ENCODE peak calls at places on chromosomes 7 and 10, in ten cellular contexts. F is lower lobe of right lung; V is CD8-positive, alpha-beta T cell; A is dorsolateral prefrontal cortex; Y is stomach; X is right atrium auricular region; Z is A549; D is Peyer's patch; S is adrenal gland; E is tibial artery. K is an unnamed sample.

GRCh38 chr7:157780721-157781120 is 443.9 kb downstream of the DNAJB6 start:
- DNase-seq in F (no peak), V (no peak), A (no peak), Y (no peak), X (no peak), Z (no peak), D (no peak), S (no peak), E (no peak), K (no peak)

GRCh38 chr7:36348256-36348655 is 41.4 kb upstream of the ANLN start:
- DNase-seq in F (no peak), V (no peak), A (no peak), Y (no peak), X (no peak), Z (no peak), D (no peak), S (no peak), E (no peak), K (no peak)

GRCh38 chr10:124288928-124289921 is 129.5 kb downstream of the OAT start:
- DNase-seq in F (no peak), V (no peak), A (no peak), Y (no peak), X (no peak), Z (no peak), D (no peak), S (no peak), E (peak; percentile 58), K (no peak)

GRCh38 chr10:117535045-117535751 is 7.3 kb upstream of the EMX2 start:
- DNase-seq in F (no peak), V (no peak), A (no peak), Y (no peak), X (no peak), Z (no peak), D (no peak), S (no peak), E (no peak), K (no peak)

GRCh38 chr7:30652951-30653641 is 29.2 kb downstream of the CRHR2 start:
- DNase-seq in F (no peak), V (no peak), A (no peak), Y (no peak), X (no peak), Z (no peak), D (no peak), S (no peak), E (peak; percentile 53), K (no peak)

GRCh38 chr10:79285315-79286185 is 61.7 kb upstream of the PPIF start:
- DNase-seq in F (no peak), V (no peak), A (no peak), Y (no peak), X (no peak), Z (no peak), D (peak; percentile 47), S (no peak), E (no peak), K (no peak)

GRCh38 chr7:45401851-45402250 is 172.3 kb upstream of the ADCY1 start:
- DNase-seq in F (no peak), V (no peak), A (no peak), Y (no peak), X (no peak), Z (no peak), D (no peak), S (no peak), E (no peak), K (no peak)

GRCh38 chr7:3959364-3959763 is 658.3 kb downstream of the SDK1 start:
- DNase-seq in F (no peak), V (no peak), A (no peak), Y (no peak), X (no peak), Z (no peak), D (no peak), S (no peak), E (no peak), K (no peak)

GRCh38 chr10:68560916-68561691 is 967 bp downstream of the TET1 start:
- DNase-seq in F (no peak), V (no peak), A (no peak), Y (no peak), X (no peak), Z (no peak), D (no peak), S (no peak), E (peak; percentile 66), K (no peak)

GRCh38 chr7:126529833-126530232 is 722.9 kb downstream of the GRM8 start:
- DNase-seq in F (no peak), V (no peak), A (no peak), Y (no peak), X (no peak), Z (no peak), D (no peak), S (no peak), E (no peak), K (peak; percentile 8)

GRCh38 chr7:36564500-36564899 is 159.8 kb downstream of the AOAH start:
- DNase-seq in F (no peak), V (no peak), A (no peak), Y (no peak), X (no peak), Z (no peak), D (no peak), S (no peak), E (no peak), K (no peak)

GRCh38 chr7:113521468-113521867 is 397.3 kb downstream of the PPP1R3A start:
- DNase-seq in F (no peak), V (no peak), A (no peak), Y (no peak), X (no peak), Z (no peak), D (no peak), S (no peak), E (no peak), K (no peak)

GRCh38 chr7:34093276-34093675 is 187.9 kb downstream of the BMPER start:
- DNase-seq in F (no peak), V (no peak), A (no peak), Y (no peak), X (no peak), Z (no peak), D (no peak), S (no peak), E (no peak), K (no peak)

GRCh38 chr7:74575083-74575803 is 82.3 kb upstream of the GTF2I start:
- DNase-seq in F (no peak), V (no peak), A (no peak), Y (peak; percentile 48), X (no peak), Z (peak; percentile 83), D (no peak), S (no peak), E (no peak), K (peak; percentile 93)

GRCh38 chr10:111348049-111348448 is 271.2 kb downstream of the ADRA2A start:
- DNase-seq in F (no peak), V (no peak), A (no peak), Y (no peak), X (no peak), Z (no peak), D (no peak), S (no peak), E (no peak), K (no peak)

GRCh38 chr10:111347386-111348005 is 270.7 kb downstream of the ADRA2A start:
- DNase-seq in F (no peak), V (no peak), A (no peak), Y (peak; percentile 86), X (no peak), Z (no peak), D (no peak), S (no peak), E (no peak), K (no peak)

GRCh38 chr10:111344804-111345203 is 268.0 kb downstream of the ADRA2A start:
- DNase-seq in F (no peak), V (no peak), A (no peak), Y (no peak), X (no peak), Z (no peak), D (no peak), S (no peak), E (no peak), K (no peak)
- TF ChIP-seq CTCF in F (peak; percentile 10), V (no peak), A (no peak), Y (no peak), X (no peak), Z (no peak), D (no peak), S (no peak), E (no peak), K (peak; percentile 7)

DNA sequence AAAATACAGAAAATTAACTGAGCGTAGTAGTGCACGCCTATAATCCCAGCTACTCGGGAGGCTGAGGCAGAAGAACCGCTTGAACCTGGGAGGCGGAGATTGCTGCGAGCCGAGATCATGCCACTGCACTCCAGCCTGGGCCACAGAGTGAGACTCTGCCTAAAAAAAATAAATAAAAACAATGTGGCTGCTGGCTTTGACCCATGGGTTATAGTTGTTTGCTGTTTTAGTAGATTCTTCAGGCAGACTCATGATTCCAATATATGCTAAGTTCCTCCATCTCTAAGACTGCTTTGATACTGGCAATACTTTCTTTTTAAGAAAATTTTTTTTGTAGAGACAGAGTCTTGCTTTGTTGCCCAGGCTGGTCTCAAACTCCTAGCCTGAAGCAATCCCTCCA is 8.4 kb downstream of the OLAH start:
- DNase-seq in F (no peak), V (no peak), A (no peak), Y (no peak), X (no peak), Z (no peak), D (no peak), S (no peak), E (no peak), K (no peak)
- H3K27ac ChIP-seq in F (no peak overlapping the region), V (no peak overlapping the region), A (no peak overlapping the region), Y (no peak overlapping the region), X (no peak overlapping the region), Z (no peak overlapping the region), D (no peak overlapping the region), S (no peak overlapping the region), E (no peak overlapping the region), K (no peak overlapping the region)

DNA sequence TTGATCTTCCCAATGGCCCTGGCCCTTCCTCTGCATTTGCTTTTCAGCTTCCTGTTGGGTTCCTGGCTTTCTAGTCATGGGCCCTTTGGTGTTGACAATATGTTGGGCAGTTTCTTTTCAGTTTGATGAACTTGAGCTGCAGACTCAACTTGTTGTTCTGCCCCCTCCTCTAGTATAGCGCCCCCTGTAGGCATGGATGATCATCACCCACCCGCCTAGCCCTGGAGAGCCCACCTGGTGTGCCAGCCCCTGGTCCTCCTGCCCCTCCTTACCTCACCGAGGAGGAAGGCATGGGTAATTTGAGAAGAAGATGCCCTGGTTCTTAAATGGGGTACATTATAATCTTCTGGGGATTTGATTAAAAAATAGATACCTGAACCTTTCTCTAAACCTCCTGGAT is 271.2 kb downstream of the SNX10 start:
- DNase-seq in F (no peak), V (no peak), A (no peak), Y (no peak), X (no peak), Z (no peak), D (no peak), S (no peak), E (no peak), K (no peak)
- TF ChIP-seq CTCF in F (no peak), V (no peak), A (no peak), Y (no peak), X (no peak), Z (no peak), D (no peak), S (no peak), E (no peak), K (no peak)

DNA sequence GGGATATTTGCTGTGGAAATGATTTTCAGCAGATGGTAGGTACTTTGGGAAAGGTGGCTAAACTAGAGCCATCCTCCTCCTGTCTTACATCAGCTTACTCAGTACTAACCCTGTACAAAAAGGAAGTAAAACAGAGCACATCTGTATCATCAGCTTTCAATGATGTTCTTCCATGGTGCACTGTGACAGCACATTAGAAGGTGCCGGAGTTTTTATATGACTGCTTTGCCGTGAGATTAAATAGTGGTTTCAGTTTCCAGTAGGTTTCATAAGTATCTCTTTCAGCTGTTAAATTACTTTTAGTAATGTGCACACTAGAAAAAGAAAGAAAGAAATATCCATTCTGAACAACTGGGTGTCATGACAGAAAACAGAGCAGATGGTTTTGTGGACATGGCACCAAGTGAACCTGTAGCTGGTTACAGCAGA is 86.5 kb downstream of the ARID5B start:
- DNase-seq in F (no peak), V (no peak), A (no peak), Y (no peak), X (no peak), Z (no peak), D (no peak), S (no peak), E (no peak), K (no peak)
- H3K27ac ChIP-seq in F (peak overlapping the region; percentile 29), V (peak overlapping the region; percentile 5), A (no peak overlapping the region), Y (peak overlapping the region; percentile 72), X (peak overlapping the region; percentile 18), Z (no peak overlapping the region), D (peak overlapping the region; percentile 73), S (peak overlapping the region; percentile 30), E (peak overlapping the region; percentile 71), K (no peak overlapping the region)